ENCODE peak calls at places on chromosome 1, in four cellular contexts. S, J, N and K are unnamed samples.

GRCh38 chr1:50308883-50309282 is 114.4 kb downstream of the DMRTA2 start:
- DNase-seq in S (no peak), J (no peak), N (peak; percentile 32), K (no peak)

GRCh38 chr1:19436716-19437476 is 48.4 kb downstream of the CAPZB start:
- DNase-seq in S (peak; percentile 84), J (peak; percentile 91), N (peak; percentile 61), K (peak; percentile 72)

GRCh38 chr1:192763243-192763642 is 45.6 kb upstream of the RGS2 start:
- DNase-seq in S (no peak), J (no peak), N (peak; percentile 64), K (no peak)

GRCh38 chr1:92123868-92124267 is 43.7 kb downstream of the BTBD8 start:
- DNase-seq in S (no peak), J (no peak), N (no peak), K (no peak)

GRCh38 chr1:14215151-14215550 is 383.3 kb upstream of the KAZN start:
- DNase-seq in S (no peak), J (no peak), N (peak; percentile 65), K (no peak)

GRCh38 chr1:26300586-26301275 is 5.7 kb downstream of the UBXN11 start:
- DNase-seq in S (no peak), J (no peak), N (no peak), K (no peak)

GRCh38 chr1:236128646-236129178 is 13.6 kb upstream of the GPR137B start:
- DNase-seq in S (no peak), J (no peak), N (peak; percentile 16), K (no peak)

GRCh38 chr1:218284917-218285635 is at the start of gene RRP15:
- DNase-seq in S (peak; percentile 93), J (peak; percentile 81), N (peak; percentile 91), K (peak; percentile 93)

GRCh38 chr1:235632538-235633219 is 16.9 kb downstream of the GNG4 start:
- DNase-seq in S (no peak), J (no peak), N (peak; percentile 80), K (no peak)

GRCh38 chr1:21264913-21265312 is 25.4 kb downstream of the ECE1 start:
- DNase-seq in S (no peak), J (no peak), N (peak; percentile 46), K (no peak)

GRCh38 chr1:170114916-170115315 is 30.8 kb upstream of the NTMT2 start:
- DNase-seq in S (no peak), J (no peak), N (peak; percentile 46), K (no peak)

GRCh38 chr1:85550784-85551516 is 29.6 kb upstream of the CCN1 start:
- DNase-seq in S (no peak), J (no peak), N (peak; percentile 91), K (no peak)

DNA sequence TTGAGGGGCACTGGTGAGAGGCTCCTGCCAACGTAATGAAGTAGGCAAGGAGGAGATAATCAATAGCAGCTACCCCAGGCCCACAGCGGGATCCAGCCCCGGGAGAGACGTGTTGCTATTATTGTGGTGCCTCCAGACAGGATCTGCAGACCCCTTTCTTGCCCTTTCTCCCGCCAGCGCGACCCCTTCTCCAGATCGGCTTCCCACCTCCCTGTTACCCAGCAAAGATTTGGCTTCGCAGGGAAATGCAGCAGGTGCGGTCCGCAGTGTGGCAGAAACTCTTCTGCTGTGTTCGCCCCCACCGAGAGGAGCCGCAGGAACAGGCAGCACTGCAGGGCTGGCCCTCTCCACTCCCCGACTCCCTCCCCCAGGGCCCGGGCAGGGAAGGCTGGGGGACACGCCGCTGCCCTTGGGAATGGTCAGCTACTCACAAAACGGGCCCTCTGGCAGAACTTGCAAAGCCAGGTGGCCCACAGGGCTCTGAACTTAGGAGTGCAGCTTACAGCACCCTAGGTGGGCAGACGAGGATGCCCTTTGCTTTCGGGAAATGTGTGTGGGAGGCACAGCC is 1.6 kb upstream of the KCNA2 start:
- DNase-seq in S (no peak), J (no peak), N (no peak), K (no peak)
- H3K27me3 ChIP-seq in S (no peaks in the 10 kb centered on the region), J (no peaks in the 10 kb centered on the region), N (peaks cover 55% of the 10 kb centered on the region), K (peaks cover 55% of the 10 kb centered on the region)

GRCh38 chr1:24266398-24266941 is 52.7 kb upstream of the GRHL3 start:
- DNase-seq in S (no peak), J (no peak), N (peak; percentile 97), K (no peak)

GRCh38 chr1:24263746-24264145 is 55.4 kb upstream of the GRHL3 start:
- DNase-seq in S (no peak), J (no peak), N (no peak), K (no peak)

GRCh38 chr1:24263211-24263610 is 55.9 kb upstream of the GRHL3 start:
- DNase-seq in S (no peak), J (no peak), N (no peak), K (no peak)

GRCh38 chr1:24261977-24262376 is 57.2 kb upstream of the GRHL3 start:
- DNase-seq in S (no peak), J (no peak), N (no peak), K (no peak)

DNA sequence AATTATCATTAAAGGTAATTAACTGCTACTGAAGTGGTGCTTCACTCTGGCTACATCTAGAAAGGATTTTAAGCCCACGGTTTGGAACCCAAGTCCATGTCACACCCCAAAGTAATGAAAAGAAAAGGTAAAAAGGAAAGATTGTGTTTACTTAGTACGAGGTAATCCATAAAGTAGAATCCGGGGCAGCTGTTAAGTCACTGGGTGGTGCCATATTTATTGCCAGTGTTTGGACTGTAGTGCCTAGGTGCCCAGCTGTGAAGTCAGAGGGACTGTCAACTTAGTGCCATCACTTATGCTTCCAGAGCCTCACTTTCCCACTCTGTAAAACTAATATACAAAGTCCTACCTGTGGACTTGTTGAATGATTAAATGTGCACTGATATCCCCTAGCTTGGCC is 52.2 kb upstream of the GRHL3 start:
- DNase-seq in S (no peak), J (no peak), N (no peak), K (no peak)
- H3K27me3 ChIP-seq in S (no peaks in the 10 kb centered on the region), J (no peaks in the 10 kb centered on the region), N (peaks cover 9% of the 10 kb centered on the region), K (no peaks in the 10 kb centered on the region)

DNA sequence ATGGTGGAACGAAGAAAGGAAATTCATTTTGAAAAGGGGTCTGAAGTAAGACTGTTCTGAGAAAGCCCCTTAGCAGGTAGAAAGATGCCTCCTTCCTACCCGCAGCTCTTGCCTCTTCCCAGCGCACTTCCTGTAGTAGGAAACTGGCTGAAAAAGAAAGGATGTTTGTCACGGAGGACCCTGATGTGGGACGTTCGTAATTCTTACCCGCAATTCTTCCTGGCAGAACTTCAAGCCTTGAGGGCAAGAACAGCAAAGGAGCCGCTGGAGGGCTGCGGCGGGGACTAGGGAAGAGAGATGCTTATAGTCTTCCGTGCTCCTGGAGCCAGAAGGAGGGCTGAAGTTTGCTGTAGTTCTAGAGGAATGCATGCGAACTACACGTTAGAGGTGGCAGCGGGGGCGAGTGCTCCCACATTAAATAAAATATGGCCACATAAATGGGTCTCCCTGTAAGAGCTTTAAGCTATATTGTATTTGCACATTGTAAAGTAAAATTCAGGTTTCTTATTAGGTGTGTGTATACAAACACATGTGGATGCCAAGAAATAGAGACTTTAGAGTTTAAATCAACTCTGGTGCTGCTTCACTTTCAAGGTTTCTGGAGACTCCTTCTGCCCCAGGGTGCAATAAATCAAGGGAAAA is 6.4 kb downstream of the C1orf53 start:
- DNase-seq in S (no peak), J (no peak), N (no peak), K (no peak)
- H3K27me3 ChIP-seq in S (no peaks in the 10 kb centered on the region), J (no peaks in the 10 kb centered on the region), N (peaks cover 69% of the 10 kb centered on the region), K (peaks cover 91% of the 10 kb centered on the region)

GRCh38 chr1:2473198-2473597 is 2.9 kb upstream of the PLCH2 start:
- DNase-seq in S (no peak), J (no peak), N (no peak), K (no peak)
- H3K27me3 ChIP-seq in S (no peaks in the 10 kb centered on the region), J (no peaks in the 10 kb centered on the region), N (peaks cover 4% of the 10 kb centered on the region), K (peaks cover 22% of the 10 kb centered on the region)

DNA sequence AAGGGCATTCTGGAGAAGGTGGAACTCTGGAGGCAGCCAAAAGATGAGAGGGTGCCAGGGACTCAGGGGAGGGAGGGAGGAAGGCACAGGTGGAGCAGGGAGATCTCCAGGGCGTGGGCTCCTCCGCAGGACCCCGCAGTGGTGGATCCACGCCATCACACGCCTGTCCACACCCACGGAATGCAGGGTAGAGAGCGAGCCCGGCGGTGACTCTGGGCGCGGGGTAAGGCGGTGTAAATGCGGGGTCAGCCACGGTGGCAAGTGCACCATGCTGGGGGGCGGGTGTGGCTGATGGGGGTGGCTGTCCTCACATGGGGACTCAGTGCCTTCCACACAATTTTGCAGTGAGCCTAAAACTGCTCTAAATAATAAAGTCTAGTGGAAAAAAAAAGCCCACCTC is 105.1 kb upstream of the TTC34 start:
- DNase-seq in S (no peak), J (no peak), N (no peak), K (no peak)
- H3K27me3 ChIP-seq in S (no peaks in the 10 kb centered on the region), J (no peaks in the 10 kb centered on the region), N (no peaks in the 10 kb centered on the region), K (peaks cover 24% of the 10 kb centered on the region)